ENCODE peak calls at places on chromosomes 3 and 15, in four cellular contexts. One of them, this sample, is unnamed.

GRCh38 chr15:33801954-33802353 is 166.3 kb upstream of the CHRM5 start:
- DNase-seq in mucosa of descending colon: no peak
- DNase-seq in AG10803: no peak
- DNase-seq in GM06990: no peak
- DNase-seq in this sample: no peak

GRCh38 chr3:182725372-182726251 is 67.7 kb upstream of the ATP11B start:
- DNase-seq in mucosa of descending colon: peak
- DNase-seq in AG10803: peak
- DNase-seq in GM06990: no peak
- DNase-seq in this sample: no peak

GRCh38 chr15:58529041-58529440 is 97.2 kb downstream of the LIPC start:
- DNase-seq in mucosa of descending colon: no peak
- DNase-seq in AG10803: no peak
- DNase-seq in GM06990: no peak
- DNase-seq in this sample: no peak

GRCh38 chr3:139434764-139435291 is 41.5 kb downstream of the RBP2 start:
- DNase-seq in mucosa of descending colon: peak
- DNase-seq in AG10803: peak
- DNase-seq in GM06990: no peak
- DNase-seq in this sample: no peak

GRCh38 chr3:110180733-110181132 is 843.4 kb upstream of the DPPA4 start:
- DNase-seq in mucosa of descending colon: no peak
- DNase-seq in AG10803: peak
- DNase-seq in GM06990: no peak
- DNase-seq in this sample: no peak

GRCh38 chr15:78565951-78566774 is 843 bp downstream of the CHRNA5 start:
- DNase-seq in mucosa of descending colon: peak
- DNase-seq in AG10803: peak
- DNase-seq in GM06990: peak
- DNase-seq in this sample: peak

GRCh38 chr3:54784021-54784420 is 143.8 kb downstream of the LRTM1 start:
- DNase-seq in mucosa of descending colon: peak
- DNase-seq in AG10803: no peak
- DNase-seq in GM06990: no peak
- DNase-seq in this sample: no peak

GRCh38 chr3:111517801-111518200 is 24.2 kb upstream of the CD96 start:
- DNase-seq in mucosa of descending colon: no peak
- DNase-seq in AG10803: no peak
- DNase-seq in GM06990: no peak
- DNase-seq in this sample: no peak

GRCh38 chr3:196179380-196180308 is 31.6 kb downstream of the ZDHHC19 start:
- DNase-seq in mucosa of descending colon: peak
- DNase-seq in AG10803: peak
- DNase-seq in GM06990: peak
- DNase-seq in this sample: peak

GRCh38 chr3:167821248-167821805 is 85.8 kb downstream of the SERPINI1 start:
- DNase-seq in mucosa of descending colon: no peak
- DNase-seq in AG10803: no peak
- DNase-seq in GM06990: no peak
- DNase-seq in this sample: no peak

GRCh38 chr15:29034151-29034550 is 148.4 kb downstream of the APBA2 start:
- DNase-seq in mucosa of descending colon: no peak
- DNase-seq in AG10803: no peak
- DNase-seq in GM06990: no peak
- DNase-seq in this sample: no peak

GRCh38 chr3:135918600-135918999 is 46.9 kb upstream of the PPP2R3A start:
- DNase-seq in mucosa of descending colon: no peak
- DNase-seq in AG10803: peak
- DNase-seq in GM06990: no peak
- DNase-seq in this sample: no peak

GRCh38 chr3:52779411-52780297 is 2.3 kb downstream of the ITIH1 start:
- DNase-seq in mucosa of descending colon: no peak
- DNase-seq in AG10803: no peak
- DNase-seq in GM06990: peak
- DNase-seq in this sample: peak

GRCh38 chr3:149621218-149622005 is 36.4 kb downstream of the WWTR1 start:
- DNase-seq in mucosa of descending colon: no peak
- DNase-seq in AG10803: peak
- DNase-seq in GM06990: no peak
- DNase-seq in this sample: no peak

GRCh38 chr3:131348911-131349310 is 32.7 kb upstream of the NUDT16 start:
- DNase-seq in mucosa of descending colon: no peak
- DNase-seq in AG10803: peak
- DNase-seq in GM06990: no peak
- DNase-seq in this sample: no peak

GRCh38 chr15:22903961-22904534 is 65.6 kb downstream of the NIPA2 start:
- DNase-seq in mucosa of descending colon: peak
- DNase-seq in AG10803: no peak
- DNase-seq in GM06990: no peak
- DNase-seq in this sample: no peak

GRCh38 chr15:45529613-45530012 is 7.1 kb upstream of the SLC30A4 start:
- DNase-seq in mucosa of descending colon: no peak
- DNase-seq in AG10803: no peak
- DNase-seq in GM06990: no peak
- DNase-seq in this sample: no peak

GRCh38 chr3:195714380-195715011 is 6.3 kb upstream of the MUC20 start:
- DNase-seq in mucosa of descending colon: no peak
- DNase-seq in AG10803: peak
- DNase-seq in GM06990: no peak
- DNase-seq in this sample: no peak

GRCh38 chr3:17442332-17443049 is 299.9 kb downstream of the TBC1D5 start:
- DNase-seq in mucosa of descending colon: no peak
- DNase-seq in AG10803: no peak
- DNase-seq in GM06990: no peak
- DNase-seq in this sample: no peak

GRCh38 chr15:98798375-98798893 is 150.1 kb downstream of the IGF1R start:
- DNase-seq in mucosa of descending colon: no peak
- DNase-seq in AG10803: no peak
- DNase-seq in GM06990: no peak
- DNase-seq in this sample: no peak
- TF ChIP-seq CTCF in mucosa of descending colon: no peak
- TF ChIP-seq CTCF in AG10803: no peak
- TF ChIP-seq CTCF in GM06990: no peak
- TF ChIP-seq CTCF in this sample: no peak

DNA sequence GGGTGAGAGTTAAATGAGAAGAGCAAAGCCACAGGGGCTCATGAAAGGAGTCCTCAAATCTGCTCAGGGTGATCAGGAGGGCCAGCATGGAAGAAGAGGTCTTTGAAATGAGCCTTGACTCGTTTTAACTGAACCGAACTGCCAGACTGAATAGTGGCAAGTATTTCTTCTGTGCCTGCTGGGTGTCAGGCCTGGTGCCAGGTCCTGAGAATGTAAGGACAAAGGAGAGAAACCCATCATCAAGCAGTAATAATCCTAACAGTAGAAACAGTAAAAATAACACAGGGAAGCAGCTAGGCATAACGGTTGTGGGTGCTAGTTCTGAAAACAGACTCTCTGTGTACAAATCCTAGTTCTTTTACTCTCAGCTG is 40.4 kb upstream of the SMAD3 start:
- DNase-seq in mucosa of descending colon: no peak
- DNase-seq in AG10803: no peak
- DNase-seq in GM06990: no peak
- DNase-seq in this sample: no peak
- TF ChIP-seq CTCF in mucosa of descending colon: no peak
- TF ChIP-seq CTCF in AG10803: no peak
- TF ChIP-seq CTCF in GM06990: no peak
- TF ChIP-seq CTCF in this sample: no peak

GRCh38 chr15:89500397-89501270 is 4.3 kb upstream of the RHCG start:
- DNase-seq in mucosa of descending colon: no peak
- DNase-seq in AG10803: no peak
- DNase-seq in GM06990: no peak
- DNase-seq in this sample: no peak

GRCh38 chr15:89502867-89503595 is 6.6 kb upstream of the RHCG start:
- DNase-seq in mucosa of descending colon: peak
- DNase-seq in AG10803: no peak
- DNase-seq in GM06990: no peak
- DNase-seq in this sample: no peak

GRCh38 chr15:89506026-89506686 is 9.8 kb upstream of the RHCG start:
- DNase-seq in mucosa of descending colon: no peak
- DNase-seq in AG10803: no peak
- DNase-seq in GM06990: no peak
- DNase-seq in this sample: no peak

GRCh38 chr15:89501646-89502045 is 5.3 kb upstream of the RHCG start:
- DNase-seq in mucosa of descending colon: no peak
- DNase-seq in AG10803: no peak
- DNase-seq in GM06990: no peak
- DNase-seq in this sample: no peak

GRCh38 chr15:89504166-89504565 is 7.8 kb upstream of the RHCG start:
- DNase-seq in mucosa of descending colon: no peak
- DNase-seq in AG10803: no peak
- DNase-seq in GM06990: no peak
- DNase-seq in this sample: no peak
- TF ChIP-seq CTCF in mucosa of descending colon: no peak
- TF ChIP-seq CTCF in AG10803: no peak
- TF ChIP-seq CTCF in GM06990: no peak
- TF ChIP-seq CTCF in this sample: no peak

DNA sequence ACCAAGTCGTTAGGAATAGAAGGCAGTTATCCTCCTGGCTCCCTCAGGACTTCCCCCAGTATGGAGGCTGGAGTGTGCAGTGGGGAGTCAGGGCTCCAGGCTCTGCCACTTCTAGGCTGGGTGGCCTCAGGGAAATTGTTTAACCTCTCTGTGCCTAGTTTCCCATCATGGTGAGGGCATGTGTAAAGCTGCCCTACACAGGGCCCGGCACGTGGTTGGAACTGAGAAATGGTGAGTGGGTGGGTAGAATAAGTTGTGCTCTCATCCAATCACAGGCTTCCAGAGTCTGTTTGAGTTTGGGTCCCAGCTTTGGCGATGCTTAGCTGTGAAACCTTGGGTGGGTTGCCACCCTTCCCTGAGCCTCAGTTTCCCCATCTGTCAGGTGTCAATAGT is 117.3 kb downstream of the FBLN2 start:
- DNase-seq in mucosa of descending colon: no peak
- DNase-seq in AG10803: no peak
- DNase-seq in GM06990: no peak
- DNase-seq in this sample: no peak
- TF ChIP-seq CTCF in mucosa of descending colon: no peak
- TF ChIP-seq CTCF in AG10803: no peak
- TF ChIP-seq CTCF in GM06990: no peak
- TF ChIP-seq CTCF in this sample: no peak

DNA sequence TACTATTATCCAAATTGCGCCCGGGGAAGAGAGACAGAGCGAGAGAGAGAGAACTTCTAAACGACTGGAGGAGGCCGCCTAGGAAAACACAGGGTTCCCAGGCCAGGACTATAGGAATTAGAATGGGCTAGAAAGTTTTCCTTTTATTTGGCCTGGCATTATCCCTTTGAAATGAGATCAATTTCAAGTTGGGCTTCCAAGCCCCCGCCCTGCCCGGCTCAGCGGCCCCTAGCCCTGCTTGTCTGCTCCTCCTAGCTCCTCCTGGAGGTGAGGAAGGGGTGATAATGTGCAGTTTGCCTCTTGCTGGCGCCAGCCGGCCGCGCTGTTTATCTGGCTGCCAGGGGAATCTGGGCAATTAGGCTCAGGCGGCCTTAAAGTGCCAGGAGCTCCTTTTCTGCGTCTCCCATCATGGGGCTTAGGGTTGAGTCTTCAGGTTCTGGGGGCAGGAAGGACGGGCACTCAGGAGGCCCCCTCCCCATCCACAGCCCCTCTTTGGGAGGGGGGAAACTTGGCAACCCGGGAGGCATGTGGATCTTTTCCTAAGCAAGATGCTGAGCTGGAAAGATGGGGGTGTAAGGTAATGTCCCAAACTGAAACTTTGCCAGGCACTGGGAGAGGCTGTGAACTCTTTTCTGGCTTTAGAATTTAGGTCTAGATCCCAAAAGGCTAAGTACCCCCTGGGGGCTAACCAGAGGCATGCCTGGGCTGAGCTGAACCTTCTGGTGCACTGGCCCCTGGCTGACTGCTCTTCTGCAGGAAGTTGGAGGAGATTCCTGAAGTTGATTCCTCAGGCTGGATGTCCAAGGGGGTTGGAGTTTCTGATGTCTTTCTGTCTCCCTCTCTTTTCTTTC is 5.5 kb downstream of the SMAD6 start:
- DNase-seq in mucosa of descending colon: peak
- DNase-seq in AG10803: peak
- DNase-seq in GM06990: no peak
- DNase-seq in this sample: no peak
- TF ChIP-seq CTCF in mucosa of descending colon: no peak
- TF ChIP-seq CTCF in AG10803: peak
- TF ChIP-seq CTCF in GM06990: no peak
- TF ChIP-seq CTCF in this sample: no peak

GRCh38 chr15:57503051-57503702 is 88.5 kb upstream of the MYZAP start:
- DNase-seq in mucosa of descending colon: no peak
- DNase-seq in AG10803: no peak
- DNase-seq in GM06990: no peak
- DNase-seq in this sample: no peak
- TF ChIP-seq CTCF in mucosa of descending colon: no peak
- TF ChIP-seq CTCF in AG10803: no peak
- TF ChIP-seq CTCF in GM06990: no peak
- TF ChIP-seq CTCF in this sample: peak

GRCh38 chr15:92898988-92899909 is 875 bp upstream of the CHD2 start:
- DNase-seq in mucosa of descending colon: no peak
- DNase-seq in AG10803: no peak
- DNase-seq in GM06990: no peak
- DNase-seq in this sample: no peak
- TF ChIP-seq CTCF in mucosa of descending colon: no peak
- TF ChIP-seq CTCF in AG10803: peak
- TF ChIP-seq CTCF in GM06990: peak
- TF ChIP-seq CTCF in this sample: peak